ENCODE peak calls at places on chromosome 1, in four cellular contexts. One of them, this sample, is unnamed.

GRCh38 chr1:8661185-8662110 is 156.0 kb downstream of the RERE start:
- DNase-seq in astrocyte of the spinal cord: peak
- DNase-seq in natural killer cell: no peak
- DNase-seq in AG04450: peak
- DNase-seq in this sample: peak

GRCh38 chr1:48107516-48107915 is 110.3 kb upstream of the TRABD2B start:
- DNase-seq in AG04450: no peak
- DNase-seq in natural killer cell: no peak
- DNase-seq in astrocyte of the spinal cord: no peak
- DNase-seq in this sample: no peak

GRCh38 chr1:227353186-227353585 is 34.9 kb upstream of the CDC42BPA start:
- DNase-seq in AG04450: no peak
- DNase-seq in natural killer cell: no peak
- DNase-seq in astrocyte of the spinal cord: no peak
- DNase-seq in this sample: no peak

GRCh38 chr1:217027403-217028080 is 304.3 kb upstream of the ESRRG start:
- DNase-seq in natural killer cell: no peak
- DNase-seq in AG04450: no peak
- DNase-seq in astrocyte of the spinal cord: no peak
- DNase-seq in this sample: no peak

GRCh38 chr1:23421752-23422312 is 2.7 kb downstream of the TCEA3 start:
- DNase-seq in AG04450: peak
- DNase-seq in astrocyte of the spinal cord: peak
- DNase-seq in natural killer cell: no peak
- DNase-seq in this sample: no peak

GRCh38 chr1:46401964-46402626 is 8.0 kb downstream of the FAAH start:
- DNase-seq in astrocyte of the spinal cord: peak
- DNase-seq in AG04450: peak
- DNase-seq in natural killer cell: no peak
- DNase-seq in this sample: peak

GRCh38 chr1:22533244-22533643 is 30.0 kb upstream of the EPHA8 start:
- DNase-seq in astrocyte of the spinal cord: no peak
- DNase-seq in natural killer cell: no peak
- DNase-seq in AG04450: no peak
- DNase-seq in this sample: no peak

GRCh38 chr1:50077273-50077672 is 31.4 kb upstream of the ELAVL4 start:
- DNase-seq in astrocyte of the spinal cord: no peak
- DNase-seq in natural killer cell: no peak
- DNase-seq in AG04450: no peak
- DNase-seq in this sample: no peak

GRCh38 chr1:19400189-19400588 is 85.2 kb downstream of the CAPZB start:
- DNase-seq in AG04450: no peak
- DNase-seq in astrocyte of the spinal cord: peak
- DNase-seq in natural killer cell: no peak
- DNase-seq in this sample: no peak

GRCh38 chr1:33088119-33088906 is 7.4 kb downstream of the AZIN2 start:
- DNase-seq in natural killer cell: no peak
- DNase-seq in astrocyte of the spinal cord: peak
- DNase-seq in AG04450: no peak
- DNase-seq in this sample: no peak

GRCh38 chr1:218592688-218593087 is 247.6 kb downstream of the TGFB2 start:
- DNase-seq in astrocyte of the spinal cord: peak
- DNase-seq in natural killer cell: no peak
- DNase-seq in AG04450: no peak
- DNase-seq in this sample: no peak

GRCh38 chr1:93905734-93906133 is 3.5 kb downstream of the GCLM start:
- DNase-seq in AG04450: no peak
- DNase-seq in astrocyte of the spinal cord: no peak
- DNase-seq in natural killer cell: no peak
- DNase-seq in this sample: no peak

GRCh38 chr1:207115269-207115668 is 11.2 kb downstream of the C4BPA start:
- DNase-seq in astrocyte of the spinal cord: no peak
- DNase-seq in natural killer cell: no peak
- DNase-seq in AG04450: no peak
- DNase-seq in this sample: no peak

GRCh38 chr1:108113496-108113895 is 86.6 kb downstream of the SLC25A24 start:
- DNase-seq in natural killer cell: no peak
- DNase-seq in AG04450: no peak
- DNase-seq in astrocyte of the spinal cord: no peak
- DNase-seq in this sample: no peak

GRCh38 chr1:179803916-179804315 is 60.8 kb downstream of the FAM163A start:
- DNase-seq in astrocyte of the spinal cord: no peak
- DNase-seq in natural killer cell: no peak
- DNase-seq in AG04450: no peak
- DNase-seq in this sample: no peak

GRCh38 chr1:95506736-95507404 is 272.9 kb downstream of the RWDD3 start:
- DNase-seq in natural killer cell: no peak
- DNase-seq in AG04450: no peak
- DNase-seq in astrocyte of the spinal cord: no peak
- DNase-seq in this sample: no peak

GRCh38 chr1:31708324-31708723 is 4.5 kb upstream of the COL16A1 start:
- DNase-seq in AG04450: no peak
- DNase-seq in astrocyte of the spinal cord: peak
- DNase-seq in natural killer cell: no peak
- DNase-seq in this sample: no peak

GRCh38 chr1:31704261-31705079 is 653 bp upstream of the COL16A1 start:
- DNase-seq in AG04450: no peak
- DNase-seq in natural killer cell: no peak
- DNase-seq in astrocyte of the spinal cord: peak
- DNase-seq in this sample: no peak

GRCh38 chr1:31705080-31705866 is 1.5 kb upstream of the COL16A1 start:
- DNase-seq in AG04450: no peak
- DNase-seq in natural killer cell: peak
- DNase-seq in astrocyte of the spinal cord: peak
- DNase-seq in this sample: no peak

GRCh38 chr1:31707711-31708110 is 3.9 kb upstream of the COL16A1 start:
- DNase-seq in AG04450: no peak
- DNase-seq in natural killer cell: no peak
- DNase-seq in astrocyte of the spinal cord: peak
- DNase-seq in this sample: no peak

GRCh38 chr1:31706384-31707058 is 2.7 kb upstream of the COL16A1 start:
- DNase-seq in natural killer cell: no peak
- DNase-seq in astrocyte of the spinal cord: no peak
- DNase-seq in AG04450: no peak
- DNase-seq in this sample: no peak
- TF ChIP-seq CTCF in natural killer cell: no peak
- TF ChIP-seq CTCF in astrocyte of the spinal cord: no peak
- TF ChIP-seq CTCF in AG04450: no peak
- TF ChIP-seq CTCF in this sample: no peak

GRCh38 chr1:152015766-152016165 is 21.0 kb downstream of the S100A11 start:
- DNase-seq in natural killer cell: no peak
- DNase-seq in AG04450: no peak
- DNase-seq in astrocyte of the spinal cord: no peak
- DNase-seq in this sample: no peak

GRCh38 chr1:152022521-152022920 is 14.3 kb downstream of the S100A11 start:
- DNase-seq in astrocyte of the spinal cord: no peak
- DNase-seq in natural killer cell: no peak
- DNase-seq in AG04450: no peak
- DNase-seq in this sample: no peak

GRCh38 chr1:152014943-152015342 is 21.3 kb upstream of the S100A10 start:
- DNase-seq in natural killer cell: no peak
- DNase-seq in astrocyte of the spinal cord: no peak
- DNase-seq in AG04450: no peak
- DNase-seq in this sample: peak

GRCh38 chr1:152021557-152021956 is 15.2 kb downstream of the S100A11 start:
- DNase-seq in astrocyte of the spinal cord: no peak
- DNase-seq in natural killer cell: no peak
- DNase-seq in AG04450: no peak
- DNase-seq in this sample: no peak

DNA sequence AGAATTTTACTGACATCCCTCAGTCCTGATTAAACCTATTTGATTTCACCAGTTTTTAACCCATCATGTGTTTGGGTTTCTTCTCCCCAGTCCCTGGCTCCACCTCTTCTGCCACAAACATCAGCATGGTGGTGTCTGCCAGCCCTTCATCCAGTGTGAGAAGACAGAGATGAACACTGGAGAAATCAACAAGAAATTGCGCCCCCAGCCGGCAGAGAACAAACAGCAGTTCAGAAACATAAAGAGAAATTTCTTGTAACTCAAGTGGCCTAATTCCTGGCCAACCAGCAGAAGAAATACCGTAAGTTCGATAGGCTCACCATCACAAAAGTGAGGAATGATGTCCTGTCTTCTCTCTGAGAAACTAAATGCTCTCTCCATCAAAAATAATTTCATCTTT is 18.3 kb downstream of the S100A11 start:
- DNase-seq in natural killer cell: no peak
- DNase-seq in astrocyte of the spinal cord: no peak
- DNase-seq in AG04450: no peak
- DNase-seq in this sample: no peak
- TF ChIP-seq CTCF in natural killer cell: no peak
- TF ChIP-seq CTCF in astrocyte of the spinal cord: peak
- TF ChIP-seq CTCF in AG04450: peak
- TF ChIP-seq CTCF in this sample: peak

GRCh38 chr1:38502772-38503171 is 356.8 kb downstream of the RRAGC start:
- DNase-seq in AG04450: no peak
- DNase-seq in astrocyte of the spinal cord: no peak
- DNase-seq in natural killer cell: no peak
- DNase-seq in this sample: no peak
- TF ChIP-seq CTCF in AG04450: no peak
- TF ChIP-seq CTCF in astrocyte of the spinal cord: peak
- TF ChIP-seq CTCF in natural killer cell: no peak
- TF ChIP-seq CTCF in this sample: no peak

DNA sequence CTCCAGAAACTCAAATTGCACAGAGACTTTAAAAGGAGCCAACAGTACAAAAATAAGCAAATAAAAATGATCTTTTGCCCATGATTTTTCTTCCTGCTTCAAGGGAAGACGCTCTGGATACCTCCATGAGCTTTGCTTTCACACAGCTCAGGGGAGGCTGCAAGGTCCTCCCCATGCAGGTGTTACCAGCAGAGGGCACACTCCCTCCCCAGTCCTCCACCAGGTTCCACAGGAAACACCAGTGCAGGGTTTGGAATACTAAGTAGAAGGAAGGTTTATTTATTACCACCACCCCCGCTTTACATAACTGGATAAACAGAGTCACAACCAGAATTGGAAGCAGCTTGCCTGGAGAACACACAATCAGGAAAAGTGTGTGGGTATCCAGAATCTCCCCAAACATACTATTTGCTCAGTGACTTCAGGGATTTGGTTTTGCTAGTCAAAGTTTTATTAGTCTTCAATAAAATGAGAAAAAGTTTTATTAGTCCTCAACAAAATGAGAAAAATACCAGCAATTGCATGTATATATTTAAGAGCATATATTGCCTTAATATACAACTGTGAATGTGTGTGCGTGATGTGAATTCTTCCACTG is 37.3 kb downstream of the HSD3B1 start:
- DNase-seq in AG04450: no peak
- DNase-seq in astrocyte of the spinal cord: no peak
- DNase-seq in natural killer cell: no peak
- DNase-seq in this sample: no peak
- TF ChIP-seq CTCF in AG04450: peak
- TF ChIP-seq CTCF in astrocyte of the spinal cord: peak
- TF ChIP-seq CTCF in natural killer cell: no peak
- TF ChIP-seq CTCF in this sample: peak

GRCh38 chr1:67489643-67490042 is 59.4 kb upstream of the SERBP1 start:
- DNase-seq in AG04450: no peak
- DNase-seq in astrocyte of the spinal cord: peak
- DNase-seq in natural killer cell: no peak
- DNase-seq in this sample: no peak
- TF ChIP-seq CTCF in AG04450: peak
- TF ChIP-seq CTCF in astrocyte of the spinal cord: peak
- TF ChIP-seq CTCF in natural killer cell: no peak
- TF ChIP-seq CTCF in this sample: no peak

GRCh38 chr1:201016211-201016651 is 7.3 kb downstream of the KIF21B start:
- DNase-seq in AG04450: peak
- DNase-seq in natural killer cell: no peak
- DNase-seq in astrocyte of the spinal cord: peak
- DNase-seq in this sample: no peak

GRCh38 chr1:201015551-201016091 is 7.9 kb downstream of the KIF21B start:
- DNase-seq in AG04450: no peak
- DNase-seq in natural killer cell: no peak
- DNase-seq in astrocyte of the spinal cord: no peak
- DNase-seq in this sample: no peak

GRCh38 chr1:201013031-201013485 is 10.5 kb downstream of the KIF21B start:
- DNase-seq in natural killer cell: no peak
- DNase-seq in astrocyte of the spinal cord: no peak
- DNase-seq in AG04450: no peak
- DNase-seq in this sample: peak

GRCh38 chr1:201013991-201014815 is 9.3 kb downstream of the KIF21B start:
- DNase-seq in AG04450: no peak
- DNase-seq in astrocyte of the spinal cord: no peak
- DNase-seq in natural killer cell: no peak
- DNase-seq in this sample: no peak

GRCh38 chr1:201014816-201015200 is 8.7 kb downstream of the KIF21B start:
- DNase-seq in AG04450: no peak
- DNase-seq in astrocyte of the spinal cord: no peak
- DNase-seq in natural killer cell: no peak
- DNase-seq in this sample: no peak
- TF ChIP-seq CTCF in AG04450: no peak
- TF ChIP-seq CTCF in astrocyte of the spinal cord: no peak
- TF ChIP-seq CTCF in natural killer cell: no peak
- TF ChIP-seq CTCF in this sample: no peak

GRCh38 chr1:157099633-157100009 is at the start of gene ETV3L:
- DNase-seq in astrocyte of the spinal cord: no peak
- DNase-seq in natural killer cell: no peak
- DNase-seq in AG04450: no peak
- DNase-seq in this sample: peak
- TF ChIP-seq CTCF in astrocyte of the spinal cord: no peak
- TF ChIP-seq CTCF in natural killer cell: no peak
- TF ChIP-seq CTCF in AG04450: no peak
- TF ChIP-seq CTCF in this sample: no peak

This sample was measured in CD14-positive monocyte.